ENCODE peak calls at places on chromosomes 7 and 10, in seven cellular contexts. B is CD8-positive, alpha-beta T cell; O is neural progenitor cell; R is H1; U is brain microvascular endothelial cell; F is Peyer's patch; W is WERI-Rb-1. J is an unnamed sample.

GRCh38 chr7:105691029-105691691 is 109.9 kb upstream of the EFCAB10 start:
- DNase-seq in O (no peak), W (no peak), B (peak; percentile 65), U (peak; percentile 16), F (no peak), R (no peak), J (no peak)

GRCh38 chr7:114645451-114645850 is 230.8 kb downstream of the FOXP2 start:
- DNase-seq in W (no peak), F (no peak), R (no peak), O (peak; percentile 30), U (no peak), B (no peak), J (no peak)

GRCh38 chr7:139321071-139321745 is 19.9 kb upstream of the FMC1 start:
- DNase-seq in R (peak; percentile 5), W (no peak), O (peak; percentile 30), B (no peak), F (no peak), U (no peak), J (peak; percentile 20)

GRCh38 chr7:21967500-21968099 is 21.9 kb upstream of the CDCA7L start:
- DNase-seq in R (no peak), F (no peak), O (no peak), B (peak; percentile 62), W (no peak), U (peak; percentile 51), J (no peak)

GRCh38 chr10:76139431-76139830 is 708.0 kb downstream of the LRMDA start:
- DNase-seq in U (no peak), R (no peak), F (no peak), B (no peak), O (no peak), W (no peak), J (no peak)

GRCh38 chr10:123381271-123381670 is 227.1 kb downstream of the BUB3 start:
- DNase-seq in O (no peak), B (no peak), W (no peak), F (no peak), U (no peak), R (no peak), J (no peak)

GRCh38 chr10:71964669-71965515 is 697 bp downstream of the CHST3 start:
- DNase-seq in R (no peak), F (no peak), U (peak; percentile 53), W (peak; percentile 50), O (peak; percentile 57), B (no peak), J (no peak)

GRCh38 chr7:17530741-17531417 is 232.4 kb downstream of the AHR start:
- DNase-seq in O (peak; percentile 4), W (no peak), B (no peak), U (no peak), F (no peak), R (no peak), J (no peak)

DNA sequence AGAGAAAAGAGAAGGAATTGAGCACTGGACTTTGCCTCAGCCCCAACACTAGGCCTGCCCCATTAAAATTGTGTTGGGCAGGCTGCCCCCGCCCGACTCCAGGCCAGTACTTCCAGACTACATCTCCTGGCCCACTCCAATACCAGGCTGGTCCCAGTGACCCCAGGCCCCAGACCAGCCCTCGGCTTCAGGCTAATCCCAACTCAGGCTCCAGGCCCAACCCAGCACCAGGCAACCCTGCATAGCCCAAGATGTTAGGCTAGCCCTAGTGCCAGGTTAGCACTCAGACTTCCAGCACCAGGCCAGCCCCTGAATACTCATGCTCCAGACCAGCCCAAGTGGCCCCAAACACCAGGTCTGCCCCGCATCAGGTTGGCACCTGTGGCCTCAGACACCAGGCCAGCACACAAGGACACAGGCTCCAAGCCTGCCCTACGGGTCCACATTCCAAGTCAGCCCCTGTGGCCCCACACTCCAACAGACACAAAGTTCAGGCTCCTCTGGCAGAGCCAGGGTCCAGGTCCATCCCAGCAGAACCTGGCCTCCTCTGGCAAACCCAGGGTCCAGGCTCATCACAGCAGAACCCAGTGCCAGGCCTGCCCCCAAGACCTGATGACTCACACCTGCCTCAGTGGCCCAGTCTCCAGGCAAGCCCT is 20.3 kb downstream of the COG5 start:
- DNase-seq in R (no peak), U (no peak), F (no peak), B (no peak), O (no peak), W (no peak), J (no peak)
- TF ChIP-seq CTCF in R (no peak), U (no peak), F (no peak), B (no peak), O (no peak), W (no peak), J (no peak)

DNA sequence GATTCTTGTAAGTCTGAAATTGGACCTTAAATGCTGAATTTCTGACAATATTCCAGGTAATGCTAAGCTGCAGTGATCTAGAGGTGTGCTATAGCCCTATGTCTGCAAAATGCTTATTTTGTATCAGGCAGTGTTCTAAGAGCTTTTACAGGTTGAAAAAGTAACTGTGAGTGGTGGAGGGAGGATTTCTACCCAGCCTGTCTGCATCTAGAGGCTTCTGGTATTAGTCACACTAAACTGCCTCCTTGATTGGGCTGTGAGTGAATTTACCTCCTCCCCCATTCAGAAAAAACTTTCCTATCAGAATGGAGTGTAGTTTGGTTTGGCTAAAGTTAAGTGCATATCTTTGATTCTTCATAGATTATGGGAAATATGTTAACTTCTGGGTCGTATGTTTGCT is 56.8 kb downstream of the BBS9 start:
- DNase-seq in U (peak; percentile 70), B (no peak), R (no peak), O (peak; percentile 16), W (no peak), F (no peak), J (peak; percentile 22)
- H3K4me3 ChIP-seq in U (no peak overlapping the region), B (no peak overlapping the region), R (no peak overlapping the region), O (no peak overlapping the region), W (no peak overlapping the region), F (no peak overlapping the region), J (peak overlapping the region; percentile 39)

GRCh38 chr10:29136401-29136800 is 152.5 kb upstream of the LYZL1 start:
- DNase-seq in F (no peak), U (no peak), W (no peak), R (no peak), O (no peak), B (no peak), J (no peak)

GRCh38 chr10:29131952-29132820 is 156.7 kb upstream of the LYZL1 start:
- DNase-seq in R (no peak), W (no peak), B (no peak), U (peak; percentile 68), F (no peak), O (no peak), J (no peak)

GRCh38 chr10:29130190-29130673 is 158.6 kb upstream of the LYZL1 start:
- DNase-seq in W (no peak), O (peak; percentile 15), B (no peak), U (no peak), R (no peak), F (no peak), J (no peak)

GRCh38 chr10:29135318-29135717 is 153.6 kb upstream of the LYZL1 start:
- DNase-seq in B (no peak), F (no peak), R (no peak), O (no peak), U (no peak), W (no peak), J (no peak)

GRCh38 chr10:29132821-29133156 is 156.1 kb upstream of the LYZL1 start:
- DNase-seq in W (no peak), U (no peak), R (no peak), B (no peak), O (no peak), F (no peak), J (no peak)
- TF ChIP-seq CTCF in W (no peak), U (no peak), R (no peak), B (no peak), O (no peak), F (no peak), J (no peak)

DNA sequence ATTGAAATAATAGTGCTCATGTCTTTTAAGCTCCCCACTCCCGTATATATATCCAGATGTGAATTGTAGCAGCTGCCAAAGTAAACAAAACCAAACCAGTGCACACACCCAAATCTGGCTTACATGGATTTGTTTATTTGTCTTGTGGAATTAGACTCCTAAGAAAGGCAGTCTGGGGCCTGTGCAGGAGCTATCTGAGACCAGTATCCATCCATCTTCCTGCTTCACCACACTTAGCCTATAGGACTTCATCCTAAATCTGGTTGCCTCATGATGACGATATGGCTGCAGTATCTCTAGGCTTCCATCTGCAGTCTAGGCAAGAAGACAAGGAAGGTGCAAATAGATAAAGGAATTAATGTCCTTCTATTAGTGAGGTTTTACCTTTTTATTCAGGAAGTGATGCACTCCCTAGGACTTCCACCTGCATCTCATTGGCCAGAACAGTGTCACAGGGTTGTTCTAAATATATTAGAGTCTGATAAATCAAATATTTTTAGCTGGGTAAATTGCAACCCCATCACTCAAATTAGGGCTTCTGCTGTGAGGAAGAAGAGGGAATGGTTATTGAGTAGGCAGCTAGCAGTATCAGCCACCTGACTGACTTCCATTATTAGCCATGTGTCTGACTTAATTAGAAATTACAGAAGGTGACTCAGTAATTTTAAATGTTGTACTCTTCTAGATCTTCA is 6.0 kb downstream of the WIPF3 start:
- DNase-seq in R (no peak), U (no peak), F (no peak), W (no peak), O (no peak), B (no peak), J (no peak)
- H3K4me3 ChIP-seq in R (no peak overlapping the region), U (no peak overlapping the region), F (no peak overlapping the region), W (no peak overlapping the region), O (no peak overlapping the region), B (no peak overlapping the region), J (no peak overlapping the region)

DNA sequence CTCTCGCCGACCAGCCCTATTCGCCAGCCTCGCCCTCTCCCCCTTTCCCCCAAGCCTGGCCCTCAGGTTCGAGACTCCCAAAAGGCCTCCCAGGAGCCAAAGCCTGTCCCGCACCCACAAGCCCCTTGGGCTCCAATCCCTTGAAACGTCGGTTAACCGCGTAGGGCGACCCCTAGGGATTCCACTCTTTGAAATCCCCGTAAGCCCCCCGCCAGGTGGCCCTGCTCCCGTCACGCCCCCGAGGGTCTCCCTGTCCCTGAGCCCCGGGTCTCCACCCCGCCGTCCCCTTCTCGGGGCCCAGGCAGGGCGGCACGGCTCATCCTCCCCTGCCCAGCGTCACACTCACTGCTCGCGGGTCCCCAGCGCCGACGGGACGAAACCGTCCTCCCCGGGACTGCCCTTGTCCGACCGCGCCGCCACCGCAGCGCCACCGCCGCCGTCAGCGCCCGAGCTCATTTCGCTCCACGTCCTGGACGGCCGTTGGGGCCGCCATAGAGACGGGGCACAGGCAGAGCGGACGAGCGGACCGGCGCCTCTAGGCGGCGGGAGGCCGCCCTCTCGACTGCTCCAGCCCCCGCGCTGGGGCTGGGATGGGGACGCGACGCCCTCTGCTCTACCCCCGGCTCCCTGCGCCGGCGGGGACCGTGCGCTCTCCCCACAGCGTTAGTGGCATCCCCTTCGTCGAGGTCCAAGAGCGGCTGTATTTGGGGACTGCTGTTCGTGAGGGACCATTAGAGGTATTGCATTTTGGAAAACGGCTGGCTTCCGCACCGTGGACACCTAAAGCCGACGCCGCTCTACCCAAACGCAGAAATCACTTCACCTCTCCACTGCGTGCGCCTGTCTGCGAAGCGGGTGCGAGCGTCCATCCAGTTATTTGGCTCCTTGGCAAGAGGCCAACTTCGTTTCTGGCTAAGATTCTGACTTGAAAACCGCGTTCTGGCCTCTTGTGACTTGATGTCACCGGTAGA is at the start of gene EEF1AKMT2:
- DNase-seq in O (peak; percentile 96), U (peak; percentile 73), R (peak; percentile 65), W (peak; percentile 94), F (peak; percentile 88), B (peak; percentile 89), J (peak; percentile 40)
- TF ChIP-seq CTCF in O (peak; percentile 50), U (no peak), R (peak; percentile 6), W (peak; percentile 38), F (peak; percentile 72), B (no peak), J (peak; percentile 25)

J was measured in retinal pigment epithelial cell.